ENCODE peak calls at places on chromosomes 1 and 21, in seven cellular contexts. F, T, E, X, H, N and O are unnamed samples.

GRCh38 chr1:41009466-41009865 is 12.1 kb downstream of the SLFNL1 start:
- DNase-seq in F (no peak), T (no peak), E (no peak), X (no peak), H (no peak), N (no peak), O (no peak)

GRCh38 chr21:28793043-28793442 is 199.6 kb downstream of the LTN1 start:
- DNase-seq in F (no peak), T (no peak), E (no peak), X (no peak), H (no peak), N (peak; percentile 33), O (no peak)

GRCh38 chr1:119779869-119780356 is 11.2 kb upstream of the HMGCS2 start:
- DNase-seq in F (peak; percentile 43), T (no peak), E (no peak), X (peak; percentile 32), H (peak; percentile 59), N (no peak), O (no peak)

GRCh38 chr1:36560177-36560576 is 77.5 kb upstream of the CSF3R start:
- DNase-seq in F (no peak), T (no peak), E (no peak), X (no peak), H (no peak), N (no peak), O (no peak)

GRCh38 chr1:153478692-153479618 is 18.5 kb upstream of the S100A7 start:
- DNase-seq in F (no peak), T (no peak), E (no peak), X (no peak), H (no peak), N (no peak), O (no peak)

GRCh38 chr1:233019921-233020320 is 69.5 kb downstream of the NTPCR start:
- DNase-seq in F (no peak), T (no peak), E (no peak), X (no peak), H (peak; percentile 39), N (peak; percentile 18), O (no peak)

GRCh38 chr1:81920245-81920740 is 119.6 kb downstream of the ADGRL2 start:
- DNase-seq in F (no peak), T (no peak), E (no peak), X (no peak), H (no peak), N (peak; percentile 52), O (no peak)

GRCh38 chr1:83034846-83035245 is 964.1 kb downstream of the TTLL7 start:
- DNase-seq in F (no peak), T (no peak), E (no peak), X (no peak), H (no peak), N (no peak), O (no peak)

GRCh38 chr1:182488803-182489202 is 38.9 kb downstream of the RGSL1 start:
- DNase-seq in F (no peak), T (no peak), E (no peak), X (no peak), H (no peak), N (no peak), O (no peak)

GRCh38 chr1:182485861-182486260 is 35.9 kb downstream of the RGSL1 start:
- DNase-seq in F (no peak), T (no peak), E (no peak), X (no peak), H (no peak), N (no peak), O (no peak)

GRCh38 chr1:182484067-182484466 is 34.1 kb downstream of the RGSL1 start:
- DNase-seq in F (no peak), T (no peak), E (no peak), X (no peak), H (no peak), N (no peak), O (no peak)

GRCh38 chr1:182484531-182485257 is 34.7 kb downstream of the RGSL1 start:
- DNase-seq in F (no peak), T (no peak), E (no peak), X (no peak), H (no peak), N (no peak), O (no peak)
- TF ChIP-seq CTCF in F (no peak), T (no peak), E (no peak), X (no peak), H (no peak), N (peak; percentile 11), O (no peak)

GRCh38 chr1:52139817-52140540 is 1.9 kb upstream of the ZFYVE9 start:
- DNase-seq in F (no peak), T (no peak), E (no peak), X (peak; percentile 24), H (peak; percentile 61), N (peak; percentile 85), O (no peak)

GRCh38 chr1:52145137-52145536 is 3.2 kb downstream of the ZFYVE9 start:
- DNase-seq in F (no peak), T (no peak), E (no peak), X (no peak), H (no peak), N (no peak), O (no peak)

GRCh38 chr1:52140633-52141512 is 1.0 kb upstream of the ZFYVE9 start:
- DNase-seq in F (no peak), T (no peak), E (no peak), X (no peak), H (no peak), N (peak; percentile 13), O (no peak)

GRCh38 chr1:52141513-52142219 is at the start of gene ZFYVE9:
- DNase-seq in F (peak; percentile 74), T (peak; percentile 83), E (peak; percentile 41), X (peak; percentile 32), H (peak; percentile 42), N (peak; percentile 74), O (peak; percentile 72)

DNA sequence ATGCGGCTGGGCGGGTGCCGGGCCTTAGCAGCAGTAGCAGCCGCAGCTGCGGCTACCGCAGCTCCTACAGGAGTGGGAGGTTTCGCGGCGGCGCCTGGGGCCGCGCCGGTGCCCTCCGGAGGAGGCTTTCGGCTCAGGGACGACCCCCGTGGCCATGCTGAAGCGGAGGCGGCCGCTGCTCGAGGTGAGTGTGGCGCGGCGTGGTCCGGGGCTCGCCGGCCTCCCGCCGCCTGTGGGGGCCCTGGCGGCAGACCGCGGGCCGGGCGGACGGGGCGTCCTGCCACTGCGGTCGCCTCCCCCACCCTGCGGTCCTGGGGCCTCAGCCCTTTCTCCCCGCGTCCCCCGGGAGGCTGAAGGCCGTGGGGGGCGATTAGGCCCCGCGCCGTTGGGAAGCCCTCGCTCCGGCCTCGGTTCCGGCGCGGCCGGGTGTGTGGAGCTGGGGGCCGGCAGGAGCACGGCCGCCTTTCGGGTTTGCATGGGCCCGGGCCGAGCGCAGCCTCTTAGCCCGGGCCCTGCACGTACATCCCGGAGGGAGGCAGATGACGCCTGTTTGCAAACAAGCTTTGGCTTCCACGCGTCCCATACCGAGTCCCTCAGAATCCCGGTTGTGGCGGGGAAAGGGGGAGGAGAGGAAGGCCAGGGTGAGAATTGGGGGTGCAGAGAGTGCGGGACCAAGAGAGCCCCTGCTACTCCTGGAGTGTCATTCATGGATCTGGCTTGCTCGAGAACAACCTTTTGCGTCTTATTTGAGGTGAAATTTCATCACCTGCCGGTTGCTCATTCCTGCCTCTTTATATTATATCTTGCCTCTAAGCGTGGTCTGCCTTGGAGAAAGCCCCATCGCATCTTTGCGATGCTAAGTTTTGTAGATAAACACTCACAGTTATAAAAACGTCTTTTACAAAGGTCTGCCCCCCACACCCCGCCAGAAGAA is 598 bp downstream of the ZFYVE9 start:
- DNase-seq in F (peak; percentile 39), T (no peak), E (no peak), X (no peak), H (no peak), N (peak; percentile 62), O (peak; percentile 34)
- TF ChIP-seq CTCF in F (no peak), T (no peak), E (peak; percentile 27), X (no peak), H (no peak), N (no peak), O (peak; percentile 6)

GRCh38 chr21:44911066-44911383 is 9.7 kb downstream of the ITGB2 start:
- DNase-seq in F (no peak), T (no peak), E (no peak), X (no peak), H (no peak), N (no peak), O (no peak)

GRCh38 chr21:44910229-44911065 is 10.3 kb downstream of the ITGB2 start:
- DNase-seq in F (no peak), T (no peak), E (no peak), X (no peak), H (no peak), N (no peak), O (no peak)

GRCh38 chr21:44909719-44910118 is 11.0 kb downstream of the ITGB2 start:
- DNase-seq in F (no peak), T (no peak), E (no peak), X (no peak), H (no peak), N (no peak), O (no peak)

GRCh38 chr21:44912158-44912473 is 8.6 kb downstream of the ITGB2 start:
- DNase-seq in F (no peak), T (no peak), E (no peak), X (no peak), H (no peak), N (no peak), O (no peak)

DNA sequence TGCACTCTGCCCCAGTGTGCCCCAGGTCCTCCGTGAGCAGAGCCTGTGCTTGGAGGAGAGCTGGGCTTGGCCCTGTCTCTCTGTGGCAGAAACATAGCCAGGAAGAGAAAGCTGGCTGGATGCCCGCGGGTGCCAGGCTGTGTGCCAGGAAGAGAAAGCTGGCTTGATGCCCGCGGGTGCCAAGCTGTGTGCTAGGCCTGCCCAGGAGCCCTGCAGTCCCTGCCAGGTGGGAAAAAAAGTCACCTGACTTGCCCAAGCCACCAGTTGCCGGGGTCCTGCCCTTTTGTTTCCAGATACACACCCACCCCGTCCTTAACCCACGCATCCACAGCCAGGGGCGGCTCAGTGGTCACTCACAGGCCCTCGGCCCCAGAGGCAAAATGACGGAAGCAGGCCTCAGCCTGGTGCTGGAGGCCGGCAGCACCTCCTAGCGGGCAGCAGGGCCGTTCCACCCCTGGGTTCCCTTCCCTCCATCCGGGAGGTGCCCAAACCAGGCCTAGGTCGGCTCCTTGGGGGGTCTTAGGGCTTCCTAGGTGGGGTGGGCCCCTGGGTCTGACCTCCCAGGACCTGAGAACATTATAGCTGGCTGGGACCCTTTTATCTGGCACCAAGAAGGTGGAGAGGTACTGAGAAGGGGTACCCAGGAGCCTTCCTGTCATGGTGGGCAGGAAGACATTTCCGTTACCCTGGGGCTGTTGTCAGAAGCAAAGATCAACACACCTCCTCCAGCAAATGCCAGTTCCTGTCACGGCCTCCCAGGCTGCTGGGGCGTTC is 9.1 kb downstream of the ITGB2 start:
- DNase-seq in F (peak; percentile 78), T (peak; percentile 86), E (no peak), X (peak; percentile 73), H (no peak), N (no peak), O (peak; percentile 63)
- TF ChIP-seq CTCF in F (peak; percentile 70), T (peak; percentile 66), E (peak; percentile 41), X (no peak), H (no peak), N (peak; percentile 23), O (peak; percentile 78)

DNA sequence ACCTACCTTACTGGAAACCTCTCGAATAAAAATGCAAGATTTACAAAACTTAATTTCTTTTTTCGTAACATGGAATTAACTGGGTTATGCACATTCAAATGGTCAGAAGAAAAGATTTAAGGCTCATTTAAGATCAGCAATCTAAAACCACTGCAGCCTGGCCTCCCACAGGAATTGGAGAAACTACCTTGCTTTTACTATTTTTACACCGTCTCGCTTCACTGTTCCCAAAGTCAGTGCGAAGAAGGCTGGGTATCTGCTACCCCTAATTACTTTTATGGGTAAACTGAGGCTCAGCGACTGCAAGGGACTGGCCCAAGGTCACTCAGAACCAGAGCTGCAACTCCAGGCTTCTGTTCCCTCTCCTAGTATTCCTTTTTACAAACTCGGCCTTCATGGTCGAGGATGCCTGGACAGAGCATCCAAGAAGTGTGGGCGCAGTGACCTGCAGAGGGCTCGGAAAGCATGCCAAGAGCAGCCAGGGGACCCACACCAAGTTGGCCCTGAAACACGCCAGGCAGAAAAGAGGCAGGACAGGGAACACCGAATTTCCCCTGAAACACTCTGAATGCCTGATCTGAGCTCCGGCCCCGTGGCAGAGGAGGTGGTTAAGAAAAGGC is 931 bp downstream of the PAXBP1 start:
- DNase-seq in F (peak; percentile 35), T (no peak), E (no peak), X (no peak), H (no peak), N (peak; percentile 33), O (no peak)
- TF ChIP-seq CTCF in F (no peak), T (no peak), E (no peak), X (no peak), H (no peak), N (no peak), O (no peak)